ENCODE peak calls at places on chromosomes 2 and 18, in eight cellular contexts. S is T47D, D is mammary epithelial cell, W is caudate nucleus, N is amniotic stem cell, C is RPMI7951, V is foreskin fibroblast, L is GM10248. G is an unnamed sample.

GRCh38 chr2:19104503-19104902 is 253.9 kb downstream of the OSR1 start:
- DNase-seq in W (no peak), S (no peak), N (no peak), V (no peak), D (peak; percentile 94), L (no peak), C (no peak), G (no peak)

GRCh38 chr2:211435331-211435730 is 878.9 kb downstream of the CPS1 start:
- DNase-seq in W (no peak), V (no peak), N (no peak), S (no peak), D (no peak), C (no peak), L (no peak), G (no peak)

GRCh38 chr2:9110893-9111569 is 95.6 kb upstream of the ASAP2 start:
- DNase-seq in C (peak; percentile 49), D (no peak), W (no peak), L (no peak), S (no peak), V (no peak), N (no peak), G (no peak)

GRCh38 chr2:86367501-86367778 is 30.0 kb upstream of the REEP1 start:
- DNase-seq in D (no peak), S (no peak), V (no peak), N (no peak), W (no peak), L (no peak), C (no peak), G (no peak)

GRCh38 chr2:908568-908967 is 42.1 kb upstream of the SNTG2 start:
- DNase-seq in D (no peak), L (no peak), N (no peak), C (no peak), S (no peak), V (no peak), W (no peak), G (no peak)

GRCh38 chr18:52337286-52337685 is 2.7 kb upstream of the DCC start:
- DNase-seq in W (no peak), N (no peak), D (peak; percentile 71), V (peak; percentile 83), C (peak; percentile 5), L (no peak), S (no peak), G (no peak)

GRCh38 chr2:207830778-207831549 is 61.3 kb upstream of the FZD5 start:
- DNase-seq in N (no peak), D (no peak), V (no peak), W (no peak), C (no peak), L (no peak), S (no peak), G (no peak)

GRCh38 chr2:237757616-237758015 is 41.0 kb upstream of the RBM44 start:
- DNase-seq in N (no peak), D (no peak), S (no peak), W (no peak), V (no peak), C (no peak), L (no peak), G (no peak)

GRCh38 chr2:54310961-54311360 is 54.9 kb upstream of the TSPYL6 start:
- DNase-seq in N (no peak), S (no peak), W (no peak), D (no peak), L (no peak), C (no peak), V (no peak), G (no peak)

G was measured in dorsolateral prefrontal cortex.